ENCODE peak calls at places on chromosomes 16 and 17, in ten cellular contexts. One of them, this sample, is unnamed.

GRCh38 chr16:48478418-48478817 is 93.2 kb upstream of the SIAH1 start:
- DNase-seq in thoracic aorta: no peak
- DNase-seq in sigmoid colon: no peak
- DNase-seq in psoas muscle: no peak
- DNase-seq in ascending aorta: no peak
- DNase-seq in suprapubic skin: no peak
- DNase-seq in fibroblast of the aortic adventitia: no peak
- DNase-seq in cardiac muscle cell: peak
- DNase-seq in K562: no peak
- DNase-seq in choroid plexus epithelial cell: no peak
- DNase-seq in this sample: no peak

GRCh38 chr17:4586043-4586442 is 1.7 kb downstream of the SMTNL2 start:
- DNase-seq in thoracic aorta: no peak
- DNase-seq in sigmoid colon: peak
- DNase-seq in psoas muscle: peak
- DNase-seq in ascending aorta: no peak
- DNase-seq in suprapubic skin: no peak
- DNase-seq in fibroblast of the aortic adventitia: no peak
- DNase-seq in cardiac muscle cell: no peak
- DNase-seq in K562: no peak
- DNase-seq in choroid plexus epithelial cell: no peak
- DNase-seq in this sample: no peak

GRCh38 chr16:20678242-20678641 is 19.2 kb downstream of the ACSM1 start:
- DNase-seq in thoracic aorta: no peak
- DNase-seq in sigmoid colon: no peak
- DNase-seq in psoas muscle: no peak
- DNase-seq in ascending aorta: no peak
- DNase-seq in suprapubic skin: no peak
- DNase-seq in fibroblast of the aortic adventitia: no peak
- DNase-seq in cardiac muscle cell: no peak
- DNase-seq in K562: no peak
- DNase-seq in choroid plexus epithelial cell: no peak
- DNase-seq in this sample: no peak

GRCh38 chr17:48470388-48471034 is 40.5 kb upstream of the SKAP1 start:
- DNase-seq in thoracic aorta: no peak
- DNase-seq in sigmoid colon: no peak
- DNase-seq in psoas muscle: no peak
- DNase-seq in ascending aorta: no peak
- DNase-seq in suprapubic skin: no peak
- DNase-seq in fibroblast of the aortic adventitia: peak
- DNase-seq in cardiac muscle cell: peak
- DNase-seq in K562: no peak
- DNase-seq in choroid plexus epithelial cell: peak
- DNase-seq in this sample: no peak

GRCh38 chr16:51017969-51018368 is 133.1 kb downstream of the SALL1 start:
- DNase-seq in thoracic aorta: no peak
- DNase-seq in sigmoid colon: no peak
- DNase-seq in psoas muscle: no peak
- DNase-seq in ascending aorta: no peak
- DNase-seq in suprapubic skin: no peak
- DNase-seq in fibroblast of the aortic adventitia: no peak
- DNase-seq in cardiac muscle cell: no peak
- DNase-seq in K562: no peak
- DNase-seq in choroid plexus epithelial cell: no peak
- DNase-seq in this sample: no peak

GRCh38 chr17:39677581-39678339 is 9.5 kb downstream of the PNMT start:
- DNase-seq in thoracic aorta: peak
- DNase-seq in sigmoid colon: peak
- DNase-seq in psoas muscle: peak
- DNase-seq in ascending aorta: peak
- DNase-seq in suprapubic skin: no peak
- DNase-seq in fibroblast of the aortic adventitia: peak
- DNase-seq in cardiac muscle cell: no peak
- DNase-seq in K562: no peak
- DNase-seq in choroid plexus epithelial cell: no peak
- DNase-seq in this sample: no peak

GRCh38 chr16:6111390-6111789 is 1013.8 kb upstream of the EEF2KMT start:
- DNase-seq in thoracic aorta: no peak
- DNase-seq in sigmoid colon: no peak
- DNase-seq in psoas muscle: no peak
- DNase-seq in ascending aorta: no peak
- DNase-seq in suprapubic skin: no peak
- DNase-seq in fibroblast of the aortic adventitia: no peak
- DNase-seq in cardiac muscle cell: no peak
- DNase-seq in K562: no peak
- DNase-seq in choroid plexus epithelial cell: no peak
- DNase-seq in this sample: no peak

GRCh38 chr17:1643999-1644492 is 1.5 kb downstream of the SCARF1 start:
- DNase-seq in thoracic aorta: no peak
- DNase-seq in sigmoid colon: no peak
- DNase-seq in psoas muscle: no peak
- DNase-seq in ascending aorta: no peak
- DNase-seq in suprapubic skin: no peak
- DNase-seq in fibroblast of the aortic adventitia: no peak
- DNase-seq in cardiac muscle cell: peak
- DNase-seq in K562: no peak
- DNase-seq in choroid plexus epithelial cell: no peak
- DNase-seq in this sample: no peak

DNA sequence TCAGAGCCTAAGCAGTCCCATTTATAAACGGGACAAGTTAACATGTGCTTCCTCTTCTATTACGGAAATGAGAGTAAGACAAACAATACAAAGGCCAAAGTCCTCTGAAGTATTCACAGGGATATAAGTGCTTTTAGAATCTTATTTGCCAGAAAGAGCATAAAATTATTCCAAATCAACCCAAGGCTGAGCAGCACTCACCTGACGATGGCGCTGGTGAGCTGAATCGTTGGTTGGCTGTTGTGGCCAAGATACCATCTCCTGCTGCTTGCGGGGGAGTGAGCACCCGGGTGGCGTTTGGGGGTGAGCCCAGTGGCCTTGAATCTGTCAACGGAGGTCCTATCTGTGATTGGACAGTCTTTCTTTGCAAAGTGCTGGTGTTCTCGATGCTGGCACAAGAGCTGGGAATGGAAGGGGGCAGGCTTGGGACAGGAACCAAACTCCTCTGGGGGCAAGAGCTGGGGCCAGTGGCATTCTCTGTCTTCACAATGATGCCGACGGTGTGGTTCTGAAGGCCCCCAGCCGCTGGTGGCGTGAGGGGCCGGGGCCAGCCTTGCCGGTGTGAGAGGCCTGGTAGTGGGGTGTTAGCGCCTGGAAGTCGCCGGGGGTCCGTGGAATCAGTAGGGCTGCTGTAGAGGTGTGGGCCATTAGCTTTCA is 9.5 kb upstream of the DHRS13 start:
- DNase-seq in thoracic aorta: no peak
- DNase-seq in sigmoid colon: no peak
- DNase-seq in psoas muscle: no peak
- DNase-seq in ascending aorta: no peak
- DNase-seq in suprapubic skin: no peak
- DNase-seq in fibroblast of the aortic adventitia: no peak
- DNase-seq in cardiac muscle cell: no peak
- DNase-seq in K562: peak
- DNase-seq in choroid plexus epithelial cell: no peak
- DNase-seq in this sample: no peak
- TF ChIP-seq CTCF in thoracic aorta: no peak
- TF ChIP-seq CTCF in sigmoid colon: no peak
- TF ChIP-seq CTCF in psoas muscle: no peak
- TF ChIP-seq CTCF in ascending aorta: peak
- TF ChIP-seq CTCF in suprapubic skin: peak
- TF ChIP-seq CTCF in fibroblast of the aortic adventitia: peak
- TF ChIP-seq CTCF in cardiac muscle cell: peak
- TF ChIP-seq CTCF in K562: peak
- TF ChIP-seq CTCF in choroid plexus epithelial cell: peak
- TF ChIP-seq CTCF in this sample: peak

DNA sequence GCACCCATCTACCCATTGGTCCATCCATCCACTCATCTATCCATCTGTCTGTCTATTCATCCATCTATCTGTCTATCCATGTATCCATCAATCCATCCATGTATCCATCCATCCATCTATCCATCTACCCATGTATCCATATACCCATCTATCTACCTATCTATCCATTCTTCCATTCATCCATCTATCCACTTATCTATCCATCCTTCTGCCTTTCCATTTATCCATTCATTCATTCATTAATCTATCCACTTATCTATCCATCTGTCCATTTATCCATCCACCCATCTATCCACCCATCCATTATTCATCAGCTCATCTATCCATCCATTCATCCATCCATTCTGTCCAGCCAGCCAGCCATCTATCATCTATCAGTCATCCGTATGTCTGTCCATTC is 21.5 kb downstream of the TRIM25 start:
- DNase-seq in thoracic aorta: no peak
- DNase-seq in sigmoid colon: no peak
- DNase-seq in psoas muscle: no peak
- DNase-seq in ascending aorta: no peak
- DNase-seq in suprapubic skin: no peak
- DNase-seq in fibroblast of the aortic adventitia: no peak
- DNase-seq in cardiac muscle cell: no peak
- DNase-seq in K562: no peak
- DNase-seq in choroid plexus epithelial cell: no peak
- DNase-seq in this sample: no peak
- H3K4me3 ChIP-seq in thoracic aorta: no peak
- H3K4me3 ChIP-seq in sigmoid colon: no peak
- H3K4me3 ChIP-seq in psoas muscle: no peak
- H3K4me3 ChIP-seq in ascending aorta: no peak
- H3K4me3 ChIP-seq in suprapubic skin: no peak
- H3K4me3 ChIP-seq in fibroblast of the aortic adventitia: no peak
- H3K4me3 ChIP-seq in cardiac muscle cell: no peak
- H3K4me3 ChIP-seq in K562: no peak
- H3K4me3 ChIP-seq in choroid plexus epithelial cell: no peak
- H3K4me3 ChIP-seq in this sample: no peak

GRCh38 chr17:53141731-53142130 is 681.0 kb upstream of the KIF2B start:
- DNase-seq in thoracic aorta: no peak
- DNase-seq in sigmoid colon: no peak
- DNase-seq in psoas muscle: no peak
- DNase-seq in ascending aorta: no peak
- DNase-seq in suprapubic skin: no peak
- DNase-seq in fibroblast of the aortic adventitia: no peak
- DNase-seq in cardiac muscle cell: no peak
- DNase-seq in K562: no peak
- DNase-seq in choroid plexus epithelial cell: no peak
- DNase-seq in this sample: no peak

GRCh38 chr17:53141280-53141679 is 681.4 kb upstream of the KIF2B start:
- DNase-seq in thoracic aorta: no peak
- DNase-seq in sigmoid colon: no peak
- DNase-seq in psoas muscle: no peak
- DNase-seq in ascending aorta: no peak
- DNase-seq in suprapubic skin: no peak
- DNase-seq in fibroblast of the aortic adventitia: no peak
- DNase-seq in cardiac muscle cell: no peak
- DNase-seq in K562: no peak
- DNase-seq in choroid plexus epithelial cell: no peak
- DNase-seq in this sample: no peak

GRCh38 chr17:53134546-53134945 is 688.2 kb upstream of the KIF2B start:
- DNase-seq in thoracic aorta: no peak
- DNase-seq in sigmoid colon: no peak
- DNase-seq in psoas muscle: no peak
- DNase-seq in ascending aorta: no peak
- DNase-seq in suprapubic skin: no peak
- DNase-seq in fibroblast of the aortic adventitia: no peak
- DNase-seq in cardiac muscle cell: no peak
- DNase-seq in K562: no peak
- DNase-seq in choroid plexus epithelial cell: no peak
- DNase-seq in this sample: no peak

GRCh38 chr17:53135969-53136368 is 686.8 kb upstream of the KIF2B start:
- DNase-seq in thoracic aorta: no peak
- DNase-seq in sigmoid colon: no peak
- DNase-seq in psoas muscle: no peak
- DNase-seq in ascending aorta: no peak
- DNase-seq in suprapubic skin: no peak
- DNase-seq in fibroblast of the aortic adventitia: no peak
- DNase-seq in cardiac muscle cell: no peak
- DNase-seq in K562: no peak
- DNase-seq in choroid plexus epithelial cell: no peak
- DNase-seq in this sample: no peak

DNA sequence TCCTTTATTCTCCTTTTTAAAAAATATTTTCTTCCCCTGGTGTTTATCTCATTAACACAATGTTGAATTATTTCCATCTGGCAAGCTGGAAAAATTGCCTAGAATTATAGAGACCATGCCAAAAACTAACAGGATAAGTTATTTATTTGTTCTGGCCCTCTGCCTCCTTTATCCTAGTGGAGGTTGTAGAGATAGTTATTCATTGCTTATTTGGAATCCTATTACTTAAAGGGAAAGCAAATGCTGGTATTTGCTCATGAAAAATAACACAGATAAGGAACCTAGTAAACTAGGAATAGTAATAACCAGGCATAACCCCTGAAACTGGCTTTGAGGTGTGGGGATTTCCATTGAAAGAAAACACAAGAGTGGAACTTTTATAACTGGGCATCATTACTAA is 684.8 kb upstream of the KIF2B start:
- DNase-seq in thoracic aorta: no peak
- DNase-seq in sigmoid colon: no peak
- DNase-seq in psoas muscle: no peak
- DNase-seq in ascending aorta: no peak
- DNase-seq in suprapubic skin: no peak
- DNase-seq in fibroblast of the aortic adventitia: no peak
- DNase-seq in cardiac muscle cell: peak
- DNase-seq in K562: no peak
- DNase-seq in choroid plexus epithelial cell: no peak
- DNase-seq in this sample: no peak
- TF ChIP-seq CTCF in thoracic aorta: no peak
- TF ChIP-seq CTCF in sigmoid colon: no peak
- TF ChIP-seq CTCF in psoas muscle: no peak
- TF ChIP-seq CTCF in ascending aorta: no peak
- TF ChIP-seq CTCF in suprapubic skin: no peak
- TF ChIP-seq CTCF in fibroblast of the aortic adventitia: no peak
- TF ChIP-seq CTCF in cardiac muscle cell: no peak
- TF ChIP-seq CTCF in K562: no peak
- TF ChIP-seq CTCF in choroid plexus epithelial cell: no peak
- TF ChIP-seq CTCF in this sample: no peak

DNA sequence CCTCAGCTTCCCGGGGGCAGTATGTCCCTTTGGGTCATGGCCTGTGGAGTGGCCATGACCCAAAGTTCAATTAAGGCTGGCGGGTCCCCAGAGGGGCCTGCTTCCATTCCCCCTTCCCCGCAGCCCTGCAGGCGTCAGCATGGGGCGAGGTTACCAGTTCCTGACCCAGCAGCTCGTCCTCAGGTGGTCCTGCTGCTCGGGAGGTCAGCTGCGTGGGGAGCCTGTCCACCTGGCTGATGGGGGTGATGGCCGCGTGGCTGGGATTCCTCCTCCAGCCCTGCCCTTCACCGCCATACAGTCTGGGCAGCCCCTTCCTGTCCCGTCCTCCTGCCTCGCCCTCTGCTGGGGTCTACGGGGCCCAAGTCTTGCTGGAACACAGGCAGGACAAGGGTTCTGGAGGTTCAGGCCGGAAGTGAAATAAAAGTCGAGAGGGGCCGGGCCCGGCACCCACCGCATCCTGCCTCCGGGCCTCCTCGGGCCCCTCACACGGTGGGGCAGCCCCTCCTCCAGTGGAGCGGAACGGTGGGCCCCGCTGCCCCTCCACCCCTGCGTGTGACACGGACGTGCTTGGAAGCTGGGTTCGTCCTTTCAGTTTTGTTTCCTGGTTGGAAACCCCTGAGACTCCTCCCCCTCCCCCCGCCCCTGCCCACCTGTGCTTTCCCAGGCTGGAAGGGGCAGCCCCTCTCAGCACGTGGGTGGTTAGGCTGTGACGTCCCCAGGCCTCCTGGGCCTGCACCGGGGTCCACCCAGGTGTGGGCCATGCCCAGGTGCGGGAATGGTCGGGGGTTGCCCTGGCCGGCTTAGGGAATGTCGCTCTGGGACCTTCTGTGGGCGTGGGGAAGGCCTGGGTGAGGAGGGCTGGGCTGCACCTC is 6.8 kb downstream of the UBALD2 start:
- DNase-seq in thoracic aorta: no peak
- DNase-seq in sigmoid colon: no peak
- DNase-seq in psoas muscle: peak
- DNase-seq in ascending aorta: no peak
- DNase-seq in suprapubic skin: no peak
- DNase-seq in fibroblast of the aortic adventitia: no peak
- DNase-seq in cardiac muscle cell: peak
- DNase-seq in K562: peak
- DNase-seq in choroid plexus epithelial cell: no peak
- DNase-seq in this sample: no peak
- H3K4me3 ChIP-seq in thoracic aorta: peak
- H3K4me3 ChIP-seq in sigmoid colon: peak
- H3K4me3 ChIP-seq in psoas muscle: peak
- H3K4me3 ChIP-seq in ascending aorta: peak
- H3K4me3 ChIP-seq in suprapubic skin: peak
- H3K4me3 ChIP-seq in fibroblast of the aortic adventitia: no peak
- H3K4me3 ChIP-seq in cardiac muscle cell: no peak
- H3K4me3 ChIP-seq in K562: no peak
- H3K4me3 ChIP-seq in choroid plexus epithelial cell: peak
- H3K4me3 ChIP-seq in this sample: no peak

This sample was measured in AG09309.